ENCODE peak calls at places on chromosomes 13 and 19, in six cellular contexts. D is GM23248, Z is tibial nerve, V is heart left ventricle, G is RWPE1, H is uterus. F is an unnamed sample.

GRCh38 chr19:38388310-38389100 is at the start of gene SPRED3:
- DNase-seq in D (peak), Z (no peak), V (no peak), G (peak), H (peak), F (no peak)

GRCh38 chr19:38089440-38089839 is 134.6 kb downstream of the DPF1 start:
- DNase-seq in D (no peak), Z (no peak), V (no peak), G (no peak), H (no peak), F (no peak)

GRCh38 chr13:73101608-73102007 is 42.8 kb downstream of the KLF5 start:
- DNase-seq in D (no peak), Z (no peak), V (no peak), G (no peak), H (no peak), F (no peak)

GRCh38 chr19:32566246-32566830 is 14.7 kb upstream of the PDCD5 start:
- DNase-seq in D (peak), Z (no peak), V (no peak), G (no peak), H (no peak), F (no peak)

GRCh38 chr13:71218960-71219359 is 648.0 kb downstream of the DACH1 start:
- DNase-seq in D (no peak), Z (no peak), V (no peak), G (no peak), H (no peak), F (no peak)

GRCh38 chr19:53192771-53193533 is at the start of gene ZNF665:
- DNase-seq in D (peak), Z (peak), V (peak), G (peak), H (peak), F (peak)

GRCh38 chr13:46386426-46386995 is 541 bp downstream of the RUBCNL start:
- DNase-seq in D (peak), Z (no peak), V (no peak), G (no peak), H (no peak), F (no peak)

GRCh38 chr19:43575955-43576451 is 402 bp downstream of the PINLYP start:
- DNase-seq in D (peak), Z (no peak), V (no peak), G (no peak), H (no peak), F (no peak)

GRCh38 chr19:35716735-35716984 is 1.1 kb upstream of the KMT2B start:
- DNase-seq in D (no peak), Z (no peak), V (no peak), G (no peak), H (no peak), F (no peak)

GRCh38 chr19:33408538-33408937 is 35.0 kb downstream of the CEBPG start:
- DNase-seq in D (no peak), Z (no peak), V (no peak), G (no peak), H (no peak), F (no peak)

GRCh38 chr13:112212533-112212932 is 145.6 kb downstream of the SOX1 start:
- DNase-seq in D (no peak), Z (no peak), V (no peak), G (no peak), H (no peak), F (no peak)
- H3K27ac ChIP-seq in D (no peak), Z (no peak), V (no peak), G (no peak), H (no peak), F (no peak)

GRCh38 chr19:7211191-7211988 is 82.8 kb downstream of the INSR start:
- DNase-seq in D (no peak), Z (no peak), V (peak), G (no peak), H (peak), F (no peak)

GRCh38 chr19:7215176-7215575 is 79.0 kb downstream of the INSR start:
- DNase-seq in D (no peak), Z (no peak), V (no peak), G (no peak), H (no peak), F (no peak)

GRCh38 chr19:7216373-7216902 is 77.8 kb downstream of the INSR start:
- DNase-seq in D (no peak), Z (no peak), V (no peak), G (no peak), H (no peak), F (no peak)

GRCh38 chr19:7214329-7215089 is 79.7 kb downstream of the INSR start:
- DNase-seq in D (no peak), Z (no peak), V (no peak), G (no peak), H (no peak), F (no peak)

DNA sequence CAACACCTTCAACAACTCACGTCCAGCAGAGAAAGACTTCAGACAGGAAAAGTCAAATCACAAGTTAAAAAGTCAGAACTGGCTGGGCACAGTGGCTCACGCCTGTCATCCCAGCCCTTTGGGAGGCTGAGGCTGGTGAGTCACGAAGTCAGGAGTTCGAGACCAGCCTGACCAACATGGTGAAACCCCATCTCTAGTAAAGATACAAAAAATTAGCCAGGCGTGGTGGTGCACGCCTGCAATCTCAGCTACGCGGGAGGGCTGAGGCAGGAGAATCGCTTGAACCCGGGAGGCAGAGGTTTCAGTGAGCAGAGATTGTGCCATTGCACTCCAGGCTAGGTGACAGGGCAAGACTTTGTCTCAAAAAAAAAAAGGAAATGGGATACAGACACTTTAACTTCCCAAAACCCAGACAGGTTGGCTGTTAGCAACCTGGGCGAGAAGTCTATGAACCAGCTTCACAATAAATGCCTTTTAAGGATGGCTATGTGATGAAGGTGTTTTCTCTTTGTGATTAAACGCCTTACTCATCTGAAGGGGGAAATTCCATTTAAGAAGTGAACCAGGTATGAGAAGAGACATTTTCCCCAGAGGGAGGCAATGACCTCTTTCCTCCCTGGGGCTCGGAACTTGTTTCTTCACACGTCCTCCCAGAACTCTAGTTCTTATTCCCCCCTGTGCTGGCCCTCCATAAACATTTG is 80.4 kb downstream of the INSR start:
- DNase-seq in D (no peak), Z (no peak), V (no peak), G (no peak), H (no peak), F (no peak)
- H3K27ac ChIP-seq in D (no peak), Z (no peak), V (no peak), G (no peak), H (peak), F (no peak)

DNA sequence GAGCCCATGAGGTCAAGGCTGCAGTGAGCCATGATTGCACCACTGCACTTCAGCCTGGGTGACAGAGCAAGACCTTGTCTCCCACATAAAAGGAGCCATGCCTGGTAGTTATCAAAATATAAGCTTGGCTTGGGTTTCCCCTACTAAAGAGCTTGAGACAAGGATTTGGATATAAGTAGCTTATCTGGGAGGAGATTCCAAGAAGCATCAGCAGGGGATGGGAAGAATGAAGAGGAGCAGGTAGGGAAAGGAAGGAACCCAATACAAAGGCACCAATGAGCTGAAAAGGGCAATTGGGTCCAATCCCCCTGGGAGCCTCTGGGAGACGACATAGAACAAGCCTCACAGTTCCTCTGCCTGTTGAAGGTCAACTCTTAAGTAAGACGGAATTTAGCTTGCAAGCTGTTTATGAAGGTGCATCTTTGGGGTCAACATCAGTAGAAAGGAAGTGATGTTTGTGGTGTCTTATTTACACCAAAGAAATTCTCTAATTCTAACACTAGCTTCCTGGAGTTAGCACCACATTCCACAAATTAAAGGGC is 7.4 kb upstream of the CLEC4G start:
- DNase-seq in D (no peak), Z (no peak), V (no peak), G (no peak), H (no peak), F (no peak)
- H3K27ac ChIP-seq in D (no peak), Z (no peak), V (no peak), G (no peak), H (no peak), F (no peak)

GRCh38 chr13:76023644-76024043 is 387.5 kb downstream of the LMO7 start:
- DNase-seq in D (peak), Z (no peak), V (no peak), G (peak), H (no peak), F (no peak)

GRCh38 chr13:76016799-76017198 is 380.7 kb downstream of the LMO7 start:
- DNase-seq in D (peak), Z (no peak), V (no peak), G (no peak), H (no peak), F (no peak)

GRCh38 chr13:76020421-76020955 is 384.4 kb downstream of the LMO7 start:
- DNase-seq in D (no peak), Z (no peak), V (no peak), G (no peak), H (no peak), F (no peak)

GRCh38 chr13:76017861-76018556 is 381.9 kb downstream of the LMO7 start:
- DNase-seq in D (no peak), Z (no peak), V (no peak), G (no peak), H (no peak), F (no peak)

DNA sequence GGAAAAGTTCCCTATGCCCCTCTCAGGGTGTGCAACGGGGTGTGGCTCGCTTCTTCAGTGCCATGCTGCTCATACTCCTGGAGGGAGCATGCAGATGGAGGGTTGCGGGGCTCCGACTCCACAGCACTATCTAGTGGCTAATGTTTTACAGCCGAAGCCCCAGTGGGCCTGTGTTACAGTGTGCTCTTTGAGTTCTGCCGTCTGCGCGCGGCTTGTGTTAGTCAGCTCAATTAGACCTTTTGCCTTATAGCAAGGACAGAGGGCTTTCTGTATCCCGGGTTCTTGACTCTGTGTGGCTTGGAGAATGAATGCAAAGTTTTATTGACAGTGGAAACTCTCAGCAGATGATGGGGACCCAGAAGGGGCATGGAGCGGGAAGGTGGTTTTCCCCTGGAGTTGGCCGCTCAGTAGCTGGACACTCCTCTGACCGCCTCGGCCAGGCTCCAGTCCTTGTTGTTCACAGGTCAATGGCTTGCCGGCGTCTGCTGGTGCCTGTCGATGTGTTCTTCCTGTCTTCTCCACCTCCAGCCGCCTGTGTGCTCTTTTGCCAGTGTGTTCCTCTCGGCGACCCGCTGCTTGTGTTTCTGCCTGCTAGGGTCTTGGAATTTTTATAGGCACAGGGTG is 383.4 kb downstream of the LMO7 start:
- DNase-seq in D (no peak), Z (no peak), V (no peak), G (no peak), H (no peak), F (peak)
- H3K27ac ChIP-seq in D (no peak), Z (peak), V (no peak), G (no peak), H (no peak), F (peak)

DNA sequence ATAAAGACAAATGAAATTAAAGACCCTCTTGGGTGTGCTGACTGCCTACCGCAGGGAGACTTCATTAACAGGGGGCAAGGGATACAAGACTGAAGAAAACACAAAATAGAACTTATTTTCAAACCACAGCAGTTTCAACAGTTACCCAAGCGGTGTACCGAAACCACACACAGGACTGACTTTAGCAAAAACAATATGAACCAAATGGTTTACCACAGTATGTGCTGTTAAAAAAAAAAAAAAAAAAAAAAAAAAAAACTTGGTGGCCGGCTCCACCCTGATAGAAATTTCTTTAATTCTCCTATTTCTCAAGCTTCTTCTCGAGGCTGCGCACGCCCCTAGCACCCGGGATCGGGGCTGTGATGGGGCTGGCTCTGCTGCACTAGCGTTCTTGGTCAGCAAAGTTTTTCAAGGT is 42.6 kb downstream of the KLF2 start:
- DNase-seq in D (no peak), Z (no peak), V (no peak), G (no peak), H (no peak), F (no peak)
- H3K27ac ChIP-seq in D (no peak), Z (peak), V (no peak), G (no peak), H (peak), F (peak)

F was measured in caudate nucleus.